ENCODE peak calls at places on chromosome 1, in ten cellular contexts. R is IMR-90, I is lower leg skin, V is tibial nerve, G is kidney epithelial cell, U is H7, Y is heart right ventricle, H is Panc1, N is aorta, Q is psoas muscle. T is an unnamed sample.
A peak's percentile ranks its signal among the peaks of the same experiment; 100 is the strongest.

GRCh38 chr1:204384636-204385354 is 25.1 kb upstream of the PLEKHA6 start:
- DNase-seq in R (peak; percentile 50), Y (peak; percentile 31), V (no peak), Q (no peak), I (no peak), G (no peak), H (no peak), N (peak; percentile 83), U (no peak), T (peak; percentile 58)

GRCh38 chr1:39086386-39087108 is 60.4 kb downstream of the NDUFS5 start:
- DNase-seq in R (peak; percentile 46), H (no peak), N (no peak), I (no peak), Y (no peak), G (no peak), U (peak; percentile 10), V (no peak), Q (no peak), T (no peak)

GRCh38 chr1:172630868-172631267 is 28.0 kb upstream of the FASLG start:
- DNase-seq in G (no peak), U (no peak), N (no peak), H (no peak), Q (no peak), V (no peak), R (peak; percentile 62), Y (no peak), I (no peak), T (no peak)

GRCh38 chr1:52917156-52917555 is 4.4 kb downstream of the ECHDC2 start:
- DNase-seq in R (no peak), G (no peak), N (no peak), I (no peak), Y (no peak), V (no peak), H (no peak), Q (no peak), U (no peak), T (peak; percentile 53)

GRCh38 chr1:192485692-192486436 is 89.7 kb upstream of the RGS1 start:
- DNase-seq in Q (peak; percentile 36), U (no peak), V (peak; percentile 68), I (no peak), Y (peak; percentile 11), R (peak; percentile 99), N (peak; percentile 64), H (no peak), G (peak; percentile 81), T (peak; percentile 98)

GRCh38 chr1:74470262-74470661 is 42.1 kb downstream of the LRRC53 start:
- DNase-seq in H (no peak), Q (no peak), I (no peak), R (no peak), Y (no peak), V (no peak), G (no peak), N (no peak), U (no peak), T (peak; percentile 16)

GRCh38 chr1:87940410-87940809 is 611.7 kb downstream of the LMO4 start:
- DNase-seq in N (no peak), U (no peak), H (no peak), R (no peak), G (no peak), Q (no peak), I (no peak), V (no peak), Y (no peak), T (no peak)

GRCh38 chr1:236686815-236687160 is 489 bp downstream of the ACTN2 start:
- DNase-seq in Q (peak; percentile 37), Y (peak; percentile 34), V (no peak), U (no peak), R (no peak), I (no peak), G (no peak), H (no peak), N (no peak), T (no peak)

GRCh38 chr1:177165069-177165439 is 542 bp upstream of the ASTN1 start:
- DNase-seq in U (no peak), I (no peak), Y (no peak), Q (no peak), V (no peak), R (no peak), N (no peak), G (no peak), H (no peak), T (no peak)
- H3K4me3 ChIP-seq in U (peak overlapping the region; percentile 71), I (no peak overlapping the region), Y (no peak overlapping the region), Q (no peak overlapping the region), V (peak overlapping the region; percentile 42), R (peak overlapping the region; percentile 13), N (no peak overlapping the region), G (no peak overlapping the region), H (no peak overlapping the region), T (no peak overlapping the region)

GRCh38 chr1:184021666-184022198 is 15.8 kb downstream of the COLGALT2 start:
- DNase-seq in H (no peak), Q (no peak), R (no peak), N (no peak), G (no peak), U (no peak), I (no peak), Y (no peak), V (no peak), T (peak; percentile 72)

GRCh38 chr1:184020855-184021254 is 16.7 kb downstream of the COLGALT2 start:
- DNase-seq in Y (no peak), H (no peak), U (no peak), R (no peak), N (no peak), Q (no peak), I (no peak), G (no peak), V (no peak), T (no peak)

GRCh38 chr1:184025242-184025675 is 12.3 kb downstream of the COLGALT2 start:
- DNase-seq in V (no peak), H (no peak), Q (peak; percentile 32), G (no peak), N (no peak), R (peak; percentile 95), U (peak; percentile 9), I (no peak), Y (no peak), T (peak; percentile 79)

GRCh38 chr1:184022651-184023050 is 14.9 kb downstream of the COLGALT2 start:
- DNase-seq in Y (no peak), R (peak; percentile 48), U (no peak), N (no peak), Q (no peak), G (no peak), V (no peak), I (no peak), H (no peak), T (peak; percentile 50)

DNA sequence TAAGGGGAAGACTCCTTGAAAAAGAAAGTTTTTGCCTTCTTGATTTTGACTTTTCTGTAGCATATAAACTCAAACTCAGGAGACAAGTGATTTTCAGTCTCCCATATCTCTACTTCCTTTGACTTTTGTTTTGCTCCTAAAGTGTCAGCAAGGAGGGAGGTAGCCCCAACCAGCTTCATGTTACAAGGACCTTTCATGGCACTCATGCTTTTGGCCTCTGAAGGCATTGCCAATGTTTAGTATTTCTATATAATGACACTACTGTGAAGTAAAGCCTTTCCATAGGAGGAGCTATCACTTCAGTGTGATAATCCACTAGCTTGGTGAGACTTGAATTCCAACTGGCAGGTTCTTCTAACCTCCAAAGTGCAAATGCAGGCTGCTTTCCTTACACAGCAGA is 14.4 kb downstream of the COLGALT2 start:
- DNase-seq in R (no peak), H (no peak), I (no peak), Q (no peak), N (no peak), V (no peak), U (no peak), G (no peak), Y (no peak), T (no peak)
- H3K4me3 ChIP-seq in R (no peak overlapping the region), H (no peak overlapping the region), I (no peak overlapping the region), Q (no peak overlapping the region), N (no peak overlapping the region), V (no peak overlapping the region), U (no peak overlapping the region), G (no peak overlapping the region), Y (no peak overlapping the region), T (no peak overlapping the region)

GRCh38 chr1:62070384-62071011 is 124.2 kb upstream of the L1TD1 start:
- DNase-seq in G (no peak), U (no peak), Q (no peak), V (no peak), Y (no peak), N (no peak), H (no peak), I (no peak), R (peak; percentile 13), T (peak; percentile 44)

GRCh38 chr1:62068978-62069377 is 125.7 kb upstream of the L1TD1 start:
- DNase-seq in Y (no peak), G (no peak), I (no peak), U (no peak), R (peak; percentile 17), N (no peak), H (no peak), Q (no peak), V (no peak), T (peak; percentile 21)

GRCh38 chr1:62071695-62072094 is 123.0 kb upstream of the L1TD1 start:
- DNase-seq in R (no peak), G (no peak), H (no peak), N (no peak), I (no peak), Y (no peak), V (no peak), U (no peak), Q (no peak), T (no peak)

GRCh38 chr1:62066713-62067112 is 127.9 kb upstream of the L1TD1 start:
- DNase-seq in I (no peak), Q (no peak), N (no peak), U (no peak), H (no peak), R (no peak), V (no peak), G (no peak), Y (no peak), T (no peak)

DNA sequence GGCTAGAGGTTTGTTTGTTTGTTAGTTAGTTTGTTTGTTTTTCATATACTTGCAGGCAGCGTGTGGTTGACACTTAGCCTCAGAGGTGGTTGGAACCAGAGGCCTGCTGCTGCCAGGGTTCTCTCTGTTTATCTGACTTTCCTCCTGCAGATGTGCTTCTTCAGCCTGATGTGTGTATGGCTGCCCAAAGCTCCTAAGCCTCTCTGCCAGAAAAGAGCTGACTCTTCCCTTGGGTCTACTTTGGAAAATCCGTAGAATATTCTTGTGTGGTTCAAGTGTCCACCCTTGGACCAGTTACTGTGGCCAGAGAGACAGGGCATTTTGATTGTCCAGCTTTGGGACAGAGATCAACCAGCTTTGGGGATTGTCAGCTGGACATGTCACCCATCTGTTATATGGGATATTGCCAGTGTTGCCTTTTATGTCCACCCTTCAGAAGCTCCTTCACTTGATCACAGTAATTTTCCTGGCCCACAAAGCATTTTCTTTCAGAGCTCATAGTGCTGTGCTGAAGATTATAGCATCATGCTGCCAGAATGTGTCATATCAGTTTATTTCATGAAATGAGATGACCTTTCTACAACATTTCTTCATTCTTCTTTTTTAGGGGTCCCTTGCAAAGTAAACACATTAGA is 126.2 kb upstream of the L1TD1 start:
- DNase-seq in Y (no peak), N (no peak), U (no peak), V (no peak), G (no peak), I (no peak), H (no peak), Q (no peak), R (no peak), T (no peak)
- H3K4me3 ChIP-seq in Y (no peak overlapping the region), N (no peak overlapping the region), U (no peak overlapping the region), V (no peak overlapping the region), G (no peak overlapping the region), I (no peak overlapping the region), H (no peak overlapping the region), Q (peak overlapping the region; percentile 27), R (no peak overlapping the region), T (no peak overlapping the region)

DNA sequence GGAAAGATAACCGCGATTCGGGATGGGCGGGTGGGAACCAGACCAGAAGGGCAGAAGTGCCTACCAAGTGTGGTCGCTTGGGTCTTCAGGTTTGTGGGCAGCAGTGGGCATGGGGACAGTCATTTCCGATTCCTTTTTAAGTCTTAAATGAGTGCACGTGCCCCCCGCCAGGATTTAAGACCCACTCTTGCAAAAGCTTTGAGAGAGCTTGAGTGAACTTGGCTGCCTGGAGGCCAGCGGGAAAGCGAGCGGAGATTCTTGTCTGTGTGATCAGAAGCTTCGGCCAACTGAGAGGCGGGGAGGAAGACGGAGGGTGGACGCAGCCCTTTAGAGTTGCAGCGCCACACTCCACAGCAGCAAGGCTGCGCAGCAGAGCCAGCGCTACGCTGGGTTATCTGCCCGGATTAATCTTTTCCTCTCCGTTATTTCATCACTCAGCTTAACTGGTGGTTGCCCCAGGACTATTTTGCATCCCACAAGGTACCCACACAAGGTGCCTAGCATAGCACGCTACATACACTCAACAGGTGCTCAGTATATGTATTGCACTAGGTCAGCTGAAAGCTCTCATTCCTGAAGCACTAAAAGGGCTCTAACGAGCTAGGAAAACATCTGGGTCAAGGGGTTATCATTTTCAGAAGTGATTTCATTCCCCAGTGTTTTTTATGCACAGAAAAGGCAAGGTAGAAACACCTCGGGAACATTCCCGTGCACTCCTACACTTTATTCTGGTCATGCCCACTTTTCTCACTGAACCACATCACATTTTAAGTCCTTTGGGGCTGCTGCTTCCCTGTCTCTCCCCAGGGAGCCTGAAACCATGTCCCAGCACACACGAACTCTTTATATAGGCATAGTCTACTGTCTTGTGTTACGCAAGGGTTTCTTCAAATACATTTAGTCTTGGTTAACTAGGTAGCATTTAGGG is 1.5 kb upstream of the BATF3 start:
- DNase-seq in V (no peak), N (peak; percentile 85), Y (peak; percentile 37), G (no peak), H (peak; percentile 15), Q (peak; percentile 55), I (peak; percentile 90), U (peak; percentile 62), R (peak; percentile 62), T (peak; percentile 56)
- H3K4me3 ChIP-seq in V (peak overlapping the region; percentile 62), N (peak overlapping the region; percentile 71), Y (peak overlapping the region; percentile 64), G (peak overlapping the region; percentile 40), H (peak overlapping the region; percentile 67), Q (peak overlapping the region; percentile 70), I (no peak overlapping the region), U (peak overlapping the region; percentile 57), R (peak overlapping the region; percentile 73), T (peak overlapping the region; percentile 56)